ENCODE peak calls at places on chromosomes 1 and 21, in six cellular contexts. Z is prostate gland, F is psoas muscle, O is pancreas, E is endodermal cell, B is Calu3. J is an unnamed sample.

GRCh38 chr1:216119600-216119999 is 303.6 kb downstream of the USH2A start:
- DNase-seq in F (no peak), B (peak), E (no peak), Z (no peak), O (no peak), J (peak)

GRCh38 chr1:28822779-28823178 is 10.8 kb downstream of the OPRD1 start:
- DNase-seq in O (no peak), F (no peak), B (no peak), E (no peak), Z (no peak), J (no peak)

GRCh38 chr1:27349784-27350672 is 8.2 kb downstream of the SYTL1 start:
- DNase-seq in B (no peak), O (no peak), Z (peak), F (peak), E (peak), J (no peak)

GRCh38 chr1:101235696-101236545 is 898 bp upstream of the S1PR1 start:
- DNase-seq in B (peak), O (peak), Z (peak), E (peak), F (peak), J (no peak)

GRCh38 chr21:26127918-26128317 is 42.7 kb downstream of the APP start:
- DNase-seq in E (no peak), F (no peak), Z (peak), B (no peak), O (no peak), J (no peak)

GRCh38 chr1:6603851-6604558 is 1.3 kb upstream of the KLHL21 start:
- DNase-seq in E (peak), Z (peak), F (peak), B (peak), O (peak), J (no peak)

GRCh38 chr1:10625554-10625953 is 150.8 kb downstream of the PEX14 start:
- DNase-seq in E (no peak), B (no peak), O (no peak), F (no peak), Z (no peak), J (no peak)

GRCh38 chr1:92998829-92999228 is 37.6 kb upstream of the DIPK1A start:
- DNase-seq in O (no peak), E (no peak), Z (no peak), F (no peak), B (no peak), J (no peak)

GRCh38 chr1:5890346-5891106 is 101.7 kb downstream of the NPHP4 start:
- DNase-seq in O (no peak), F (no peak), Z (no peak), E (no peak), B (no peak), J (no peak)

GRCh38 chr1:185241127-185241526 is 75.9 kb downstream of the IVNS1ABP start:
- DNase-seq in Z (no peak), E (no peak), F (no peak), O (no peak), B (no peak), J (no peak)

GRCh38 chr1:58570817-58571216 is 6.2 kb downstream of the TACSTD2 start:
- DNase-seq in Z (no peak), B (no peak), F (no peak), E (no peak), O (no peak), J (no peak)

GRCh38 chr1:180358649-180359048 is 128.6 kb downstream of the LHX4 start:
- DNase-seq in B (no peak), F (peak), E (no peak), Z (no peak), O (no peak), J (no peak)

GRCh38 chr1:169108897-169109560 is 2.5 kb downstream of the ATP1B1 start:
- DNase-seq in O (peak), F (no peak), E (peak), B (peak), Z (peak), J (peak)

GRCh38 chr1:237542525-237543418 is 347.9 kb downstream of the ZP4 start:
- DNase-seq in O (no peak), Z (no peak), F (no peak), E (peak), B (no peak), J (no peak)

GRCh38 chr1:112909847-112910246 is 46.1 kb downstream of the SLC16A1 start:
- DNase-seq in F (no peak), O (no peak), B (no peak), Z (no peak), E (no peak), J (no peak)

GRCh38 chr1:172637522-172637921 is 21.4 kb upstream of the FASLG start:
- DNase-seq in E (no peak), F (no peak), Z (no peak), B (no peak), O (no peak), J (no peak)

GRCh38 chr1:239952348-239953307 is 139.1 kb upstream of the FMN2 start:
- DNase-seq in B (peak), F (no peak), Z (no peak), E (peak), O (no peak), J (no peak)

GRCh38 chr1:232965912-232966217 is 15.5 kb downstream of the NTPCR start:
- DNase-seq in F (no peak), Z (no peak), B (no peak), O (no peak), E (no peak), J (no peak)

GRCh38 chr1:85322655-85323054 is 46.2 kb upstream of the BCL10 start:
- DNase-seq in F (no peak), O (no peak), B (no peak), E (no peak), Z (no peak), J (no peak)

GRCh38 chr1:89884718-89885596 is 64.1 kb downstream of the LRRC8D start:
- DNase-seq in B (no peak), F (no peak), E (no peak), Z (no peak), O (no peak), J (no peak)

GRCh38 chr1:67174716-67175284 is 8.5 kb downstream of the IL23R start:
- DNase-seq in B (no peak), F (no peak), E (no peak), Z (no peak), O (no peak), J (no peak)

GRCh38 chr1:36157115-36157903 is 1.3 kb downstream of the MAP7D1 start:
- DNase-seq in E (no peak), O (no peak), Z (no peak), B (no peak), F (no peak), J (no peak)

GRCh38 chr1:100622037-100622436 is 84.1 kb downstream of the GPR88 start:
- DNase-seq in F (no peak), O (no peak), E (peak), Z (no peak), B (peak), J (no peak)

GRCh38 chr1:7899741-7900140 is 40.9 kb downstream of the TNFRSF9 start:
- DNase-seq in B (no peak), E (no peak), Z (no peak), F (no peak), O (no peak), J (no peak)

GRCh38 chr1:169483500-169483966 is 2.2 kb downstream of the SLC19A2 start:
- DNase-seq in E (no peak), B (peak), O (no peak), Z (peak), F (peak), J (peak)

GRCh38 chr1:44947774-44948311 is 38.6 kb downstream of the EIF2B3 start:
- DNase-seq in F (no peak), O (no peak), Z (no peak), E (no peak), B (no peak), J (no peak)

GRCh38 chr1:29453502-29454240 is 217.3 kb downstream of the PTPRU start:
- DNase-seq in E (peak), B (peak), F (no peak), Z (no peak), O (no peak), J (peak)

GRCh38 chr1:206704239-206704638 is 19.5 kb downstream of the MAPKAPK2 start:
- DNase-seq in B (no peak), Z (no peak), O (no peak), E (no peak), F (no peak), J (no peak)

GRCh38 chr1:902023-902422 is 21.7 kb upstream of the SAMD11 start:
- DNase-seq in O (peak), B (no peak), Z (no peak), F (peak), E (peak), J (no peak)

GRCh38 chr1:223742861-223743517 is 30.6 kb downstream of the CAPN2 start:
- DNase-seq in Z (no peak), O (no peak), B (no peak), F (peak), E (no peak), J (no peak)

GRCh38 chr1:22738069-22738435 is 27.4 kb downstream of the EPHB2 start:
- DNase-seq in F (no peak), B (no peak), Z (no peak), O (no peak), E (no peak), J (no peak)

GRCh38 chr1:6385673-6386191 is 7.8 kb downstream of the ACOT7 start:
- DNase-seq in Z (peak), F (peak), O (no peak), B (peak), E (peak), J (no peak)

GRCh38 chr1:164184273-164184672 is 374.7 kb upstream of the PBX1 start:
- DNase-seq in F (no peak), Z (no peak), O (no peak), B (no peak), E (no peak), J (no peak)

GRCh38 chr1:162381383-162381782 is at the start of gene C1orf226:
- DNase-seq in B (peak), F (no peak), O (no peak), E (no peak), Z (peak), J (no peak)

GRCh38 chr1:172360511-172360910 is 60.0 kb upstream of the C1orf105 start:
- DNase-seq in F (no peak), B (peak), Z (peak), E (peak), O (no peak), J (no peak)

GRCh38 chr1:203043830-203044545 is 17.7 kb downstream of the PPFIA4 start:
- DNase-seq in O (no peak), B (no peak), F (no peak), E (no peak), Z (no peak), J (no peak)

GRCh38 chr1:89873757-89874156 is 52.9 kb downstream of the LRRC8D start:
- DNase-seq in B (no peak), E (no peak), Z (no peak), F (no peak), O (no peak), J (no peak)

GRCh38 chr21:25283720-25284119 is 323.6 kb downstream of the MRPL39 start:
- DNase-seq in B (no peak), F (no peak), O (no peak), Z (no peak), E (peak), J (peak)

GRCh38 chr1:46969014-46969619 is 27.8 kb upstream of the CYP4A11 start:
- DNase-seq in B (no peak), E (no peak), Z (no peak), O (no peak), F (no peak), J (no peak)
- TF ChIP-seq CTCF in B (no peak), E (peak), Z (no peak), O (no peak), F (no peak), J (peak)

DNA sequence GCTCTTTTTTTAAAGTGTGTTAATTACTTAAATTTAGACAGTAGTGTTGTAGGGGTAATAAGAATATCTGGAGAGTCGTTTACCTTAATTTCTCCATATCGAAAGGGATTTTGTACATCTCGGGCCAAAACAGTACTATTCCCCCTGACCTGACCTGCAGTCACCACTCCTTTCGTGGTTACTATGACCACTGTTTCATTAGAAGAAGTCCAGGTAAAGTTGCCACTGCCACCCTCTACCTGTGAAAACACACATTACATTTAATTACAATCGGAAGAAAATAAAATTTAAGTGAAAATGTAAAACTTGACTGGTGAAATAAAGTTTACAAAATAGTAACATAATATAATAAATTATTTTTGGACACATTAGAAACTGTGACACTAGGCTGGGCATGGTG is 37.2 kb downstream of the NUP210L start:
- DNase-seq in O (no peak), F (no peak), B (no peak), E (no peak), Z (no peak), J (no peak)
- TF ChIP-seq CTCF in O (no peak), F (no peak), B (no peak), E (peak), Z (no peak), J (peak)

GRCh38 chr1:160942926-160943325 is 11.7 kb downstream of the ITLN2 start:
- DNase-seq in B (peak), E (peak), F (no peak), O (no peak), Z (no peak), J (no peak)
- TF ChIP-seq CTCF in B (no peak), E (peak), F (no peak), O (no peak), Z (peak), J (peak)

GRCh38 chr1:150516616-150517015 is 1.1 kb downstream of the FALEC start:
- DNase-seq in O (no peak), E (no peak), B (no peak), Z (no peak), F (no peak), J (no peak)
- TF ChIP-seq CTCF in O (no peak), E (no peak), B (no peak), Z (no peak), F (no peak), J (no peak)

J was measured in LNCaP clone FGC.